ENCODE peak calls at places on chromosomes 6 and 20, in eight cellular contexts. P, R, V, C, E, U, D and F are unnamed samples. For H3K4me1, the result is how much of the 10 kb centered on the place peaks cover.

GRCh38 chr20:38152175-38153010 is 12.7 kb downstream of the TGM2 start:
- DNase-seq in V (peak), E (no peak), U (peak), D (peak), R (peak), C (peak), P (no peak), F (peak)

GRCh38 chr6:161303628-161304340 is 29.9 kb upstream of the AGPAT4 start:
- DNase-seq in C (no peak), U (no peak), R (no peak), V (no peak), P (no peak), D (no peak), E (no peak), F (no peak)

GRCh38 chr6:34657307-34657978 is 39.1 kb downstream of the ILRUN start:
- DNase-seq in D (no peak), E (peak), C (peak), U (peak), R (no peak), P (no peak), V (peak), F (peak)

GRCh38 chr6:163354085-163354484 is 60.4 kb upstream of the QKI start:
- DNase-seq in P (no peak), C (no peak), V (no peak), U (no peak), E (no peak), D (no peak), R (no peak), F (no peak)

GRCh38 chr20:38751360-38751976 is 3.2 kb downstream of the ACTR5 start:
- DNase-seq in P (peak), D (no peak), V (no peak), R (no peak), C (no peak), U (peak), E (no peak), F (no peak)

GRCh38 chr6:15881150-15881549 is 218.3 kb upstream of the DTNBP1 start:
- DNase-seq in C (no peak), E (no peak), U (no peak), R (no peak), P (no peak), V (no peak), D (no peak), F (no peak)

GRCh38 chr6:108194503-108194902 is 28.7 kb downstream of the NR2E1 start:
- DNase-seq in V (no peak), U (no peak), C (no peak), D (no peak), E (no peak), P (no peak), R (no peak), F (no peak)

GRCh38 chr6:124223596-124223995 is 419.9 kb downstream of the NKAIN2 start:
- DNase-seq in U (no peak), P (no peak), R (no peak), D (no peak), C (no peak), E (no peak), V (no peak), F (no peak)

GRCh38 chr6:166903027-166903426 is 53.3 kb downstream of the RNASET2 start:
- DNase-seq in D (no peak), R (no peak), P (no peak), V (no peak), E (no peak), U (no peak), C (no peak), F (no peak)
- H3K4me1 ChIP-seq in D (under half), R (under half), P (under half), V (under half), E (under half), U (under half), C (under half), F (under half)

GRCh38 chr20:50368813-50369224 is 141.4 kb upstream of the PTPN1 start:
- DNase-seq in P (no peak), V (no peak), E (no peak), U (peak), R (no peak), C (no peak), D (no peak), F (no peak)

GRCh38 chr20:50367739-50368375 is 142.3 kb upstream of the PTPN1 start:
- DNase-seq in U (no peak), E (no peak), P (no peak), V (no peak), C (no peak), R (no peak), D (no peak), F (no peak)

GRCh38 chr20:50367104-50367674 is 143.0 kb upstream of the PTPN1 start:
- DNase-seq in C (no peak), P (no peak), V (no peak), R (no peak), U (no peak), E (no peak), D (no peak), F (no peak)

GRCh38 chr20:50368386-50368785 is 141.8 kb upstream of the PTPN1 start:
- DNase-seq in P (no peak), V (no peak), R (no peak), D (no peak), C (no peak), U (no peak), E (no peak), F (no peak)

DNA sequence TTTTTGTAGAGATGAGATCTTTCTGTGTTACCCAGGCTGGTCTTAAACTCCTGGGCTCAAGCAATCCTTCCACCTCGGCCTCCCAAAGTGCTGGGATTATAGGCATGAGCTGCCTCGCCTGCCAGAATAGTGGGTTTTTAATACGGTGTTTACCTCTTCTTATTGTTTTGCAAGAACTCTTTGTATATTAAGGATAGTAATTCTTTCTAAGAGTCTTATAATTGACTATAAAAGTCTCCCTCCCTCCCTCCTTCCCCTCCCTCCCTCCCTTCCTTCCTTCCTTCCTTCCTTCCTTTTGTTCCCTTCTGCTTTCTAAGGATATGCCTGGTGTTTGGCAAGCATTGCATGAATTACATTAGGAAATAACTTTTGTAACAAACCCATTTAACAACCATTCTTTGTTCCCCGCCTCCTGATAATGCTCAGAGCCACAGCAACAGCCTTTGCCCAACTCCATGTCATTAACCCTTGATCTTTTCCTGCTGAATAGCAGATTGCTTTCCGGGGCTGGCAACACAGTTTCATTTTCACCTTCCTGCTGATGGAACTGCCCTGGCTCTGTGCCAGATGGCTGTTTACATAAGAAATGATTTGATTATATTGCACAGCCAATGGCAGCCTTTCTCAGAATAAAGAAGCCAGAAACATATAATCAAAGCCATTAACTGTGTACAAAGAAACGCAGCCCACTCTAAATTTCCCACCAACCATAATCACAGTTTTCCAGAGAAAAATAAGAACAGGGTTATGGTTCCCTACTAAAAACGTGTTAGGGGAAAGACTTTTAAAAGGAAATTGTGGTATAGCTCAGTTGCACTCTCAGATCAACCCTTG is 143.7 kb upstream of the PTPN1 start:
- DNase-seq in P (no peak), D (peak), V (peak), E (peak), C (peak), R (no peak), U (peak), F (peak)
- TF ChIP-seq POLR2AphosphoS5 in P (no peak), D (peak), V (peak), E (no peak), C (peak), R (no peak), U (no peak), F (peak)

DNA sequence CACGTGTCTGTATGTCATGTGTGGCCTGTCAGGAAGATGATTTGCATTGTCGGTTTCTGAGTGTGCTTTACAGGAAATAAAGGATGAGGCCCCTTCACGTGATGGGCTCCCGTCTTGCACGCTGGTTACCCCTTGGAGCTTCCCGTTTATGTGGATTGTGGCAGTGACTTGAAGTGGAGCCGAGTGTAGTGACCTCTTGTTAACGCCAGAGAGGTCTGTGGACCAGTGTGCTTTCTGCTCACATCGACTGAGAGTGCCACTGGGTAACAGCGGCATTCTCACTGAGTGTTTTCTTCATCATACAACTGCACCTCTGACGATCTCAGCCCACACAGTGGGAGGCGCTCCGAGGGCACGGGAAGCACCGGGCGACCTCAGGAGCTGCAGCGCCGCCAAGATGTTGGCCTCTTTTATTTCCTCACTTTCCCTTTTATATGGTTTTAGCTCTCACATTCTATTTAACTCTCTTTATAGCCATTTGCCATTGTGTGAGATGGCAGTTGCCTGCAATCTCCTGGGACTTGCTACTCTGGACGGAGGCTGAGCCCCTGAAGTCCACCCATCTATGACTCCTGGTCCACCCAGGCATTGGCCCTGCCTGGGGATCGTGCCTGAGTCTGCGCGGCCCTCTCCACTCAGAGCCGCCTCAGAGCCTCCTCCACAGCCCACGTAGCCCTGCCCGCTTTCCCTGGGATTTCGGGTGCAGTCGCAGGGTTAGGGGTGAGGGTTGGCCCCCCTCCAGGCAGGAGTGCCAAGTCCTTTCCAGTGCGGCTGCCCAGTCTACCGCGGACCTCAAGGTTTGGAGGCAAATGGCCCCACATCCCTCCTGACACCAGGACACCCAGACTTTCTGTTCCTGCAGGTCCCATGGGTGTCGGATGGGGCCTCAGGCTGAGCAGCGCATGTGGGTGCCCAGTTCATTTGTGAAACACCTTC is 238.9 kb downstream of the ERMARD start:
- DNase-seq in V (peak), U (no peak), C (peak), D (peak), P (no peak), R (peak), E (no peak), F (no peak)
- H3K4me1 ChIP-seq in V (under half), U (under half), C (under half), D (under half), P (under half), R (under half), E (under half), F (under half)

DNA sequence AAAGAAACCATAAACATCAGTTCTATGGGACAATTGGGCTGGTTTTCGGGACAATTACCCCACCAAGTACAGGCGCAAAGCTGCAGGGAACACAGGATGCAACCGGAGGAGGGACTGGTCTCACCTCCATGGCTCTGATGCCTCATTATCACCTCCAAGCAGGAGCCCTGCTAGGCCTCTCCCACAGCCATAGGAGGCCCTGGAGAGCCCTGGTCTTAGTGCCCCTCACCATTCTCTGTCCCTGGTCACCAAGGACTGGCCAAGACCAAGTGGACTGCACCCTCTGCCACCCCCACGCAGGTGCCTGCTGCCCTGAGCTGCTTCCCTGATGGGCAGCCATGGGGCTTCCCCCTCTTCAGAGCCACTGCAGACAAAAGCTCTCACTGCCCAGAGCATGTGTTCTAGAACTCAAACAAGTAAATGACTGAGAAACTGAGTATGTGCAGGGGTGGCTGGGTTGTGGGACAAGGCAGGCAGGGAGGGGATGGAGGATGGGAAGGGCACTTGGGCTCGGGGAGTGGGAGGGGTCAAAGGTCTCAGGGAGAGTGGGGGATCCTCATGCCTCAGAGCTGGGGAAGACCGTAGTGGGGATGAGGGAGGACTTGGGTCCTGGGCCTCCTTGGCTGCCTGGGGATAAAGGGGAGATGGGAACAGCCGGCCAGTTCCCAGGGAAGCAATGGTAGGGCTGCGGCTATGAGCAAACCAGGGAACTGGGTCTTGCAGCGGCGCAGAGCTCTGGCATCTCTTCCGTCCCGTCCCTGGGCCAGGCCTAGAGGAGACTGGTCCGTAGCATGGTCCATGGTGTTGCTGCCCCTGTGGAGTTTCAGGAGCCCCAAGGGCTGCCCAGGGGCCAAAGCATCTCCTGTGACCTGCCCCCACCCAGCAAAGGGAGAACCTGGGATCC is 435.1 kb downstream of the PREX1 start:
- DNase-seq in D (no peak), P (no peak), R (no peak), V (no peak), U (no peak), E (no peak), C (no peak), F (no peak)
- TF ChIP-seq POLR2AphosphoS5 in D (no peak), P (no peak), R (no peak), V (no peak), U (no peak), E (no peak), C (no peak), F (no peak)

GRCh38 chr6:17339308-17339670 is 54.1 kb upstream of the CAP2 start:
- DNase-seq in D (no peak), P (no peak), C (no peak), U (no peak), R (no peak), V (no peak), E (no peak), F (no peak)
- H3K4me1 ChIP-seq in D (under half), P (under half), C (under half), U (under half), R (under half), V (under half), E (under half), F (under half)

GRCh38 chr6:73566954-73567591 is 46.2 kb upstream of the EEF1A1 start:
- DNase-seq in P (peak), U (peak), V (peak), R (no peak), E (no peak), D (peak), C (peak), F (no peak)
- TF ChIP-seq POLR2AphosphoS5 in P (no peak), U (peak), V (peak), R (no peak), E (no peak), D (peak), C (no peak), F (no peak)